ENCODE peak calls at places on chromosomes 12 and 14, in four cellular contexts. One of them, this sample, is unnamed.

GRCh38 chr12:94147991-94148840 is at the start of gene PLXNC1:
- DNase-seq in nephron progenitor cell: peak
- DNase-seq in tibial artery: peak
- DNase-seq in HFF-Myc: no peak
- DNase-seq in this sample: peak

GRCh38 chr12:56932867-56933266 is 1.3 kb downstream of the SDR9C7 start:
- DNase-seq in nephron progenitor cell: no peak
- DNase-seq in tibial artery: no peak
- DNase-seq in HFF-Myc: no peak
- DNase-seq in this sample: no peak

GRCh38 chr12:111327474-111327873 is 41.4 kb downstream of the PHETA1 start:
- DNase-seq in tibial artery: no peak
- DNase-seq in HFF-Myc: no peak
- DNase-seq in nephron progenitor cell: no peak
- DNase-seq in this sample: no peak

GRCh38 chr14:34199585-34199984 is 248.7 kb upstream of the EGLN3 start:
- DNase-seq in tibial artery: no peak
- DNase-seq in nephron progenitor cell: no peak
- DNase-seq in HFF-Myc: peak
- DNase-seq in this sample: no peak

GRCh38 chr14:59583755-59584154 is 7.1 kb upstream of the CCDC175 start:
- DNase-seq in tibial artery: no peak
- DNase-seq in HFF-Myc: no peak
- DNase-seq in nephron progenitor cell: no peak
- DNase-seq in this sample: no peak

GRCh38 chr12:54024127-54024526 is 4.1 kb upstream of the HOXC6 start:
- DNase-seq in tibial artery: no peak
- DNase-seq in HFF-Myc: no peak
- DNase-seq in nephron progenitor cell: peak
- DNase-seq in this sample: no peak

GRCh38 chr14:22560638-22561365 is 28.2 kb downstream of the DAD1 start:
- DNase-seq in nephron progenitor cell: no peak
- DNase-seq in tibial artery: no peak
- DNase-seq in HFF-Myc: no peak
- DNase-seq in this sample: no peak

GRCh38 chr12:21350975-21351374 is 16.3 kb upstream of the SLCO1A2 start:
- DNase-seq in tibial artery: no peak
- DNase-seq in nephron progenitor cell: no peak
- DNase-seq in HFF-Myc: no peak
- DNase-seq in this sample: no peak

GRCh38 chr12:58086006-58086405 is 144.6 kb downstream of the ATP23 start:
- DNase-seq in HFF-Myc: no peak
- DNase-seq in nephron progenitor cell: no peak
- DNase-seq in tibial artery: no peak
- DNase-seq in this sample: no peak

GRCh38 chr12:69497308-69498026 is 27.3 kb downstream of the FRS2 start:
- DNase-seq in tibial artery: no peak
- DNase-seq in HFF-Myc: no peak
- DNase-seq in nephron progenitor cell: no peak
- DNase-seq in this sample: no peak

GRCh38 chr12:92065018-92065499 is 80.6 kb downstream of the BTG1 start:
- DNase-seq in tibial artery: no peak
- DNase-seq in nephron progenitor cell: no peak
- DNase-seq in HFF-Myc: no peak
- DNase-seq in this sample: no peak

GRCh38 chr12:34124608-34125007 is 102.3 kb downstream of the ALG10 start:
- DNase-seq in HFF-Myc: no peak
- DNase-seq in nephron progenitor cell: no peak
- DNase-seq in tibial artery: no peak
- DNase-seq in this sample: no peak

GRCh38 chr12:26642361-26642760 is 190.6 kb downstream of the ITPR2 start:
- DNase-seq in nephron progenitor cell: no peak
- DNase-seq in tibial artery: no peak
- DNase-seq in HFF-Myc: peak
- DNase-seq in this sample: no peak

GRCh38 chr14:53610947-53611346 is 345.7 kb downstream of the BMP4 start:
- DNase-seq in nephron progenitor cell: no peak
- DNase-seq in tibial artery: no peak
- DNase-seq in HFF-Myc: no peak
- DNase-seq in this sample: no peak
- TF ChIP-seq CTCF in nephron progenitor cell: no peak
- TF ChIP-seq CTCF in tibial artery: no peak
- TF ChIP-seq CTCF in HFF-Myc: peak
- TF ChIP-seq CTCF in this sample: no peak

GRCh38 chr12:6982532-6982931 is 11.8 kb downstream of the EMG1 start:
- DNase-seq in tibial artery: no peak
- DNase-seq in nephron progenitor cell: no peak
- DNase-seq in HFF-Myc: no peak
- DNase-seq in this sample: no peak

DNA sequence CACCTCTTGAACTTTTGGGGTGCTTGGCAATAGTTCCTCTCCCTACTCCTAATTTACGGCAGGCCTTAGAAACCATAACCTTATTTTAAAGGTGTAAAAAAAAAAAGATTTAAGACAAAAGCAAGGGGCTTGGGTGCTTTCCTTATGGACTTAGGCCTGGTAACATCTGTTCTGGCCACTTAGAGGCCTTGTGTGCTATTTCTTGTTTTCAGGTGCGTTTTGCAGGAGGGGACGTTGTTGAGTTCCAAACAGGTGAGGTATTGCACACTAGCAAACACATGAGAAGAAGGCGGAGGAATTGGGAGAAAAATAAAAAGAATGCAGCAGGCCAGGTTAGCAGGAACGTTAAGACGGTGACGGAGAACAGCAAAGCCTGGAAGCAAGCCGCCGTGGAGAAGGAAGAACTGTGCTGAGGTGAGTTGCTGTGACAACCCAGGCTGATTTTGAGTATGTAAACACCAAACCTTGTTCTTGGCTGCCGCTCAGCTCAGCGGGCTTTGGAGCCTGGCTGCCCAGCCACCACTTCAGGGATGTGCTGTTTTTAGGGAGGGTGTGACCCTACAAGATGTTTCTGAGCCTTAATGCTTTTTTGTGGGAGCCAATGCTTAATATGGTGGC is 17.4 kb downstream of the EMG1 start:
- DNase-seq in tibial artery: no peak
- DNase-seq in nephron progenitor cell: no peak
- DNase-seq in HFF-Myc: no peak
- DNase-seq in this sample: no peak
- TF ChIP-seq CTCF in tibial artery: no peak
- TF ChIP-seq CTCF in nephron progenitor cell: no peak
- TF ChIP-seq CTCF in HFF-Myc: no peak
- TF ChIP-seq CTCF in this sample: no peak

DNA sequence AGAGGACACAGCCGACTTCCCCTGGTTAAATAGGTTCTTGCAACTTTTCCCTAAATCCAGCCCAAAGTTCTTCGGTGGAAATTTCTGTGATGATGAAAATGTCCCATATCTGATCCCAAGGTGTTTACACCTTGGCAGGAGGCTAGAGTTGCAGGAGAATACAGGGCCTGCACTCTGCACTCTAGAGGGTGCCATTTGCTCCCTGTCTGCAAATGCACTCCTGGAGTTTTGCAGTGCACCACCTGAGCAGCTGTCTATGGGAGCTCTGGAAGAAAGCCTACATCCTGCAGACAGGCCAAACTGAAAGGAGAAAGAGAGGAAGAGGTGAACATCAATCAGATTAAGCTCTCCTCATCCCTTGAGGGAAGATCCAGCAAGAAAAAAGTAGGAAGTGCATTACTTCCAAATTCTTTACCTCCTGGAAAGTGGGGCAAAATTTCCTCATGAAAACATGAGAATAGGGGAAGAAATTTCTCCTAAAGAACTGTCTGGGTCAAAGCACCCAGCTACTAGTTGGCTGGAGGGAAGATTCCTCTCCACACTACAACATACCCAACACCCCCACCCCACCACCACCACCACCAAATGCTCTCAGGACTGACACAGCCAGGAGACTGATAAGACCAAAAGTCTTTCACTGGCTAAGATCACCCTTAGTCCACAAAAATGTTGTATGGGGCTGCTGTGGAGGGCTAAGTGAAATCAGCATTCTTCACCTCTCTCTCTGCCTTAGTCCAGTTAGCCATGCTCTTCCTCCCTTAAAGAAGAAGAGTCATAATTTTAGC is 106.4 kb downstream of the NUAK1 start:
- DNase-seq in HFF-Myc: no peak
- DNase-seq in nephron progenitor cell: no peak
- DNase-seq in tibial artery: no peak
- DNase-seq in this sample: no peak
- TF ChIP-seq CTCF in HFF-Myc: no peak
- TF ChIP-seq CTCF in nephron progenitor cell: no peak
- TF ChIP-seq CTCF in tibial artery: no peak
- TF ChIP-seq CTCF in this sample: no peak

DNA sequence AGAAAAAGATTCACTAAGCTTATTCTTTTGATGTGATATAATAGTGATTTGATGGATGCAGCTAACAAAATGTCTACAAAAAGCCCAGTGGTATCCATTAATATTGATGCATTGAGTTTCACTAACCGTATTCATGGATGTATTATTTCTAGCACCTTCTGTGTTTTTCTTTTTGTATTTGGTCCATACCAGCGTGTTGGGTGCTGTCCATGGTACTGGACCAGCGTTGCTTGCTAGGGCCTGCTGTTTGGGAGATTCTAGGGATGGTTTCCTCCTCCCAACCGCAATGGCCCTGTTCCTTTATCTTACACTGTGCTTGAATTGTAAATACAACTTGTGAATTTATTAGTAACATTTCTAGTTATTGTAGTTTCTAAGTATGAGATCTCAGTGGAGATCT is 31.7 kb downstream of the ANO4 start:
- DNase-seq in tibial artery: no peak
- DNase-seq in nephron progenitor cell: peak
- DNase-seq in HFF-Myc: peak
- DNase-seq in this sample: no peak
- TF ChIP-seq CTCF in tibial artery: no peak
- TF ChIP-seq CTCF in nephron progenitor cell: no peak
- TF ChIP-seq CTCF in HFF-Myc: no peak
- TF ChIP-seq CTCF in this sample: no peak

DNA sequence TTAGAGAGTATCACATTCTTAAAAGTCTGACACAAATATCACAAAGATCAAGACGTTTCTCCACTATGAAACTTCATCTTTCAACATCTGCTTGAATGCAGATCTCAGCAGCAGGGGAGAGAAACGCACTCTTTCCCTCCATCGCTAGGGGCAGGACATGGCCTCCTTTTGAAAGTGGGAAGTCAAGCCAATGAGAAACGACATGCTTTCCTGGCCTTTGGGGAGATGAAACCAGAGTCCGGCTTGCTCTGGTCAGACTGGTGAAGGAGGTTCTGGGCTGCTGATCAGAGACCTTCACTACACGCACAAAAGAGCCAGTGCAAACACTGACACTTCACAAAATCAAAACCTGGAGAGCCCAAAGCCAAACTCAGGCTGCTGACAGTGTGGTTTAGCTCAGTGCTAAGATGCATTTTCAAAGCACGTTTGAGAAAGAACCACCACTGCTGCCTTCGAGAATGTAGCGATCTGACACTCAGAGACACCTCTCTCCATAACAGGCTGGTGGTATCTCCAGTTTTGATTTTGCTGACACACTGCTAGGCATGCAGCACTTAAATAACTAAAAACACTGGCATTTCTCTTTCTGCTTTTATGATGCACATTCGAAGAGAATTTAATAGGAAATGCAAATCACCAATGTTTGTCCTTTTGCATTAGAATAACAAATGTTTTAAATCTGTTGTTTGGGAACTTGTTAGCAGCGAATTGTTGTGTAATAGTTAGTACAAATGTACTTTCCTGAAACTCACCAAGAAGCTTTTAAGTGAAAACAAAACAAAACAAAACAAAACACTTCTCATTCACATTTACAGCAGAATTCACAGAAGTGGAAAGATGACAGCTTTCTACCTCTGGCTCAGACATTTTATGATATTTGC is 93.9 kb upstream of the OVCH1 start:
- DNase-seq in tibial artery: no peak
- DNase-seq in nephron progenitor cell: peak
- DNase-seq in HFF-Myc: no peak
- DNase-seq in this sample: no peak
- TF ChIP-seq CTCF in tibial artery: peak
- TF ChIP-seq CTCF in nephron progenitor cell: peak
- TF ChIP-seq CTCF in HFF-Myc: peak
- TF ChIP-seq CTCF in this sample: no peak

GRCh38 chr12:95963104-95963503 is 20.0 kb downstream of the AMDHD1 start:
- DNase-seq in nephron progenitor cell: no peak
- DNase-seq in tibial artery: no peak
- DNase-seq in HFF-Myc: no peak
- DNase-seq in this sample: no peak

GRCh38 chr12:95960241-95960640 is 17.1 kb downstream of the AMDHD1 start:
- DNase-seq in nephron progenitor cell: no peak
- DNase-seq in HFF-Myc: no peak
- DNase-seq in tibial artery: no peak
- DNase-seq in this sample: no peak

GRCh38 chr12:95955549-95956159 is 12.5 kb downstream of the AMDHD1 start:
- DNase-seq in HFF-Myc: no peak
- DNase-seq in tibial artery: no peak
- DNase-seq in nephron progenitor cell: no peak
- DNase-seq in this sample: no peak

GRCh38 chr12:95956557-95957145 is 13.5 kb downstream of the AMDHD1 start:
- DNase-seq in nephron progenitor cell: no peak
- DNase-seq in HFF-Myc: no peak
- DNase-seq in tibial artery: no peak
- DNase-seq in this sample: no peak

GRCh38 chr12:95959107-95959506 is 16.0 kb downstream of the AMDHD1 start:
- DNase-seq in tibial artery: no peak
- DNase-seq in nephron progenitor cell: no peak
- DNase-seq in HFF-Myc: no peak
- DNase-seq in this sample: no peak
- TF ChIP-seq CTCF in tibial artery: no peak
- TF ChIP-seq CTCF in nephron progenitor cell: no peak
- TF ChIP-seq CTCF in HFF-Myc: peak
- TF ChIP-seq CTCF in this sample: no peak